ENCODE peak calls at places on chromosomes 1 and 21, in five cellular contexts. One of them, this sample, is unnamed.

GRCh38 chr1:27099904-27100796 is 54.8 kb downstream of the SLC9A1 start:
- DNase-seq in prostate gland: no peak
- DNase-seq in sigmoid colon: peak; percentile 86
- DNase-seq in transverse colon: no peak
- DNase-seq in stomach: no peak
- DNase-seq in this sample: no peak

GRCh38 chr1:12447301-12447700 is 170.7 kb downstream of the DHRS3 start:
- DNase-seq in transverse colon: no peak
- DNase-seq in stomach: no peak
- DNase-seq in sigmoid colon: no peak
- DNase-seq in prostate gland: no peak
- DNase-seq in this sample: no peak

GRCh38 chr1:234871039-234871709 is 257.5 kb downstream of the TOMM20 start:
- DNase-seq in transverse colon: no peak
- DNase-seq in prostate gland: no peak
- DNase-seq in sigmoid colon: no peak
- DNase-seq in stomach: no peak
- DNase-seq in this sample: no peak

GRCh38 chr1:167821969-167822685 is 91.8 kb downstream of the ADCY10 start:
- DNase-seq in transverse colon: no peak
- DNase-seq in sigmoid colon: no peak
- DNase-seq in prostate gland: no peak
- DNase-seq in stomach: no peak
- DNase-seq in this sample: no peak

GRCh38 chr1:109877320-109877771 is 33.3 kb upstream of the CSF1 start:
- DNase-seq in sigmoid colon: peak; percentile 92
- DNase-seq in stomach: peak; percentile 45
- DNase-seq in prostate gland: no peak
- DNase-seq in transverse colon: peak; percentile 31
- DNase-seq in this sample: no peak

GRCh38 chr1:153344718-153345025 is 4.0 kb downstream of the PGLYRP4 start:
- DNase-seq in prostate gland: peak; percentile 1
- DNase-seq in transverse colon: no peak
- DNase-seq in sigmoid colon: no peak
- DNase-seq in stomach: no peak
- DNase-seq in this sample: peak; percentile 31

GRCh38 chr1:206687915-206688442 is 3.3 kb downstream of the MAPKAPK2 start:
- DNase-seq in prostate gland: no peak
- DNase-seq in stomach: no peak
- DNase-seq in sigmoid colon: peak; percentile 58
- DNase-seq in transverse colon: no peak
- DNase-seq in this sample: no peak

GRCh38 chr1:156379420-156380165 is 10.6 kb downstream of the RHBG start:
- DNase-seq in prostate gland: no peak
- DNase-seq in stomach: no peak
- DNase-seq in sigmoid colon: no peak
- DNase-seq in transverse colon: no peak
- DNase-seq in this sample: no peak

GRCh38 chr1:56204206-56204605 is 375.2 kb downstream of the PLPP3 start:
- DNase-seq in transverse colon: no peak
- DNase-seq in stomach: no peak
- DNase-seq in sigmoid colon: no peak
- DNase-seq in prostate gland: no peak
- DNase-seq in this sample: no peak

GRCh38 chr1:208159542-208160258 is 84.5 kb downstream of the PLXNA2 start:
- DNase-seq in prostate gland: no peak
- DNase-seq in stomach: peak; percentile 53
- DNase-seq in sigmoid colon: peak; percentile 75
- DNase-seq in transverse colon: no peak
- DNase-seq in this sample: no peak

GRCh38 chr21:41965045-41965444 is 11.2 kb upstream of the C2CD2 start:
- DNase-seq in transverse colon: no peak
- DNase-seq in sigmoid colon: no peak
- DNase-seq in stomach: no peak
- DNase-seq in prostate gland: peak; percentile 49
- DNase-seq in this sample: peak; percentile 65

GRCh38 chr1:191343816-191344215 is 814.4 kb upstream of the RGS18 start:
- DNase-seq in sigmoid colon: no peak
- DNase-seq in stomach: no peak
- DNase-seq in transverse colon: no peak
- DNase-seq in prostate gland: no peak
- DNase-seq in this sample: no peak

GRCh38 chr1:20899154-20899972 is 112.3 kb upstream of the HP1BP3 start:
- DNase-seq in stomach: no peak
- DNase-seq in prostate gland: no peak
- DNase-seq in transverse colon: no peak
- DNase-seq in sigmoid colon: no peak
- DNase-seq in this sample: no peak

GRCh38 chr1:211783897-211784296 is 46.7 kb downstream of the LPGAT1 start:
- DNase-seq in sigmoid colon: no peak
- DNase-seq in prostate gland: no peak
- DNase-seq in stomach: no peak
- DNase-seq in transverse colon: peak; percentile 26
- DNase-seq in this sample: no peak
- H3K4me3 ChIP-seq in sigmoid colon: no peak overlapping the region
- H3K4me3 ChIP-seq in prostate gland: no peak overlapping the region
- H3K4me3 ChIP-seq in stomach: no peak overlapping the region
- H3K4me3 ChIP-seq in transverse colon: no peak overlapping the region
- H3K4me3 ChIP-seq in this sample: no peak overlapping the region

DNA sequence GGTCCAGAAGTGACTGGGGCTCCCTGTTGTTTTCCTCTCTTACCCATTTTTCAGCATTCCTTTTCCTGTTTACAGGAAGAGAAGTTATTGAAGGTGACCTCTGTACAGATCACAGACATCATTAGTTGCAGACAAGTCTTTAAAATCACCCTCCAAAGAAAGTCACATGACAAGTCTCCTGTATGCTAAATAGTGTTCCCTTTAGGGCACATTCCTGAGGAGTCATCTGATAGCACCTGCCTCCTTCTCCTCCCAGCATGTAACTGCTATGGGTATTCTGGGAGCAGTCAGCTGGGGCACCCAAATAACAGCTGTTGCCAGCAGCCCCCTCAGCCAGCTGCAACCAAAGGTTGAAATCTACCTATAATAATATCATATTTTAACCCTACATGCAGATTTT is 200.6 kb downstream of the PTGER3 start:
- DNase-seq in prostate gland: no peak
- DNase-seq in transverse colon: no peak
- DNase-seq in stomach: no peak
- DNase-seq in sigmoid colon: no peak
- DNase-seq in this sample: no peak
- TF ChIP-seq POLR2AphosphoS5 in prostate gland: no peak
- TF ChIP-seq POLR2AphosphoS5 in transverse colon: no peak
- TF ChIP-seq POLR2AphosphoS5 in stomach: no peak
- TF ChIP-seq POLR2AphosphoS5 in sigmoid colon: no peak
- TF ChIP-seq POLR2AphosphoS5 in this sample: no peak

DNA sequence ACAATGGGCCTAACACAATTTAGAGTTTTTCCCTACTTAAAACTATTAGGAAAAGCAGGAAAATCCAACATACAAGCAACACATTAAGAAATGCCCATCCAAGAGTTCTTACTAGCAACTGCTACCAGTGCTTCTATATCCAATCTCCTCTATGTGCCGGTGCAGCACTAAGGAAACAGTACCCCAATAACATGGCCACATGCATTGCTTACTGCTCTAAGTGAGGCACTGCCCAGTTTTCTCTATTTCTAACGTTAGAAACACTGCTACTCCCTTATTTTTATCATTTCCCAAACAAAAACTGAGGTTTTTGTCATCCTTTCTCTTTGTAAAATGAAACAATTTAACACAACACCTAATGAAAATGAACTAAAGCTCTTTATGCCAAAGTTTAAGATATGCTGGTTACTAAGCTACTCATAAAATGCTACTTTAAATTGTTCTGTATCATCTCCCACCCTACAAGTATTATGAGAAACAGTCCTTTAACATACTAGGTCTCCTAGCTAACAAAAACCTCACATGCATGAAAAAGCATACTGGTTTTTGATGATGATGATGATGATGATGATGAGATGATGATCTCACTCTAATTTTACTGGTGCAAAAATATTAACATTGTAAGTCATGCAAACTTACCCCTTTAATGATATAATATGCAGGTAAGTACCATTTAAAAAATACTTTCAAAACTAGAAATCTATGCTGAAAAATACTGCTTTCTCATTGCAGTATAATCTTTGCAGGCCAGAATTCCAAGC is 90.7 kb upstream of the TTC39A start:
- DNase-seq in prostate gland: no peak
- DNase-seq in sigmoid colon: no peak
- DNase-seq in transverse colon: no peak
- DNase-seq in stomach: no peak
- DNase-seq in this sample: no peak
- H3K4me3 ChIP-seq in prostate gland: no peak overlapping the region
- H3K4me3 ChIP-seq in sigmoid colon: no peak overlapping the region
- H3K4me3 ChIP-seq in transverse colon: no peak overlapping the region
- H3K4me3 ChIP-seq in stomach: no peak overlapping the region
- H3K4me3 ChIP-seq in this sample: no peak overlapping the region

GRCh38 chr1:22098752-22099151 is 44.1 kb downstream of the WNT4 start:
- DNase-seq in sigmoid colon: no peak
- DNase-seq in stomach: no peak
- DNase-seq in transverse colon: no peak
- DNase-seq in prostate gland: no peak
- DNase-seq in this sample: no peak
- TF ChIP-seq POLR2AphosphoS5 in sigmoid colon: no peak
- TF ChIP-seq POLR2AphosphoS5 in stomach: no peak
- TF ChIP-seq POLR2AphosphoS5 in transverse colon: no peak
- TF ChIP-seq POLR2AphosphoS5 in prostate gland: no peak
- TF ChIP-seq POLR2AphosphoS5 in this sample: no peak

GRCh38 chr1:231420299-231420958 is 1.7 kb downstream of the EGLN1 start:
- DNase-seq in stomach: no peak
- DNase-seq in transverse colon: no peak
- DNase-seq in sigmoid colon: no peak
- DNase-seq in prostate gland: no peak
- DNase-seq in this sample: no peak
- H3K4me3 ChIP-seq in stomach: peak overlapping the region; percentile 77
- H3K4me3 ChIP-seq in transverse colon: peak overlapping the region; percentile 97
- H3K4me3 ChIP-seq in sigmoid colon: peak overlapping the region; percentile 89
- H3K4me3 ChIP-seq in prostate gland: peak overlapping the region; percentile 66
- H3K4me3 ChIP-seq in this sample: peak overlapping the region; percentile 79